ENCODE peak calls at places on chromosome 15, in five cellular contexts. A is kidney epithelial cell, H is AG04449, D is AG10803, T is A549. P is an unnamed sample.

GRCh38 chr15:48967336-48967735 is 3.6 kb upstream of the SHC4 start:
- DNase-seq in A (no peak), H (no peak), D (no peak), T (no peak), P (no peak)

GRCh38 chr15:66294932-66295235 is 1.5 kb downstream of the DIS3L start:
- DNase-seq in A (no peak), H (peak; percentile 10), D (no peak), T (no peak), P (no peak)

GRCh38 chr15:86743283-86743903 is 663.7 kb downstream of the AGBL1 start:
- DNase-seq in A (no peak), H (no peak), D (no peak), T (peak; percentile 68), P (no peak)

GRCh38 chr15:23052522-23052921 is 13.2 kb upstream of the TUBGCP5 start:
- DNase-seq in A (no peak), H (no peak), D (no peak), T (no peak), P (no peak)

GRCh38 chr15:69031013-69032001 is 16.8 kb downstream of the NOX5 start:
- DNase-seq in A (peak; percentile 31), H (no peak), D (peak; percentile 25), T (peak; percentile 82), P (no peak)

GRCh38 chr15:81752974-81753373 is 292.8 kb downstream of the MEX3B start:
- DNase-seq in A (no peak), H (no peak), D (no peak), T (no peak), P (no peak)

GRCh38 chr15:60854858-60855568 is 374.1 kb downstream of the RORA start:
- DNase-seq in A (no peak), H (no peak), D (no peak), T (no peak), P (peak; percentile 45)

GRCh38 chr15:56496635-56497034 is 31.7 kb upstream of the MNS1 start:
- DNase-seq in A (peak; percentile 31), H (peak; percentile 14), D (peak; percentile 80), T (peak; percentile 75), P (peak; percentile 52)

GRCh38 chr15:58762731-58763130 is 8.4 kb upstream of the MINDY2 start:
- DNase-seq in A (no peak), H (no peak), D (no peak), T (no peak), P (no peak)

GRCh38 chr15:45181491-45182285 is 6.1 kb downstream of the SHF start:
- DNase-seq in A (no peak), H (no peak), D (no peak), T (no peak), P (no peak)

GRCh38 chr15:71374607-71375352 is 259.5 kb downstream of the THSD4 start:
- DNase-seq in A (no peak), H (no peak), D (peak; percentile 36), T (no peak), P (no peak)

GRCh38 chr15:68208136-68208535 is 3.0 kb upstream of the CALML4 start:
- DNase-seq in A (no peak), H (no peak), D (no peak), T (no peak), P (no peak)

GRCh38 chr15:60674704-60675405 is 195.9 kb upstream of the ICE2 start:
- DNase-seq in A (no peak), H (no peak), D (peak; percentile 20), T (no peak), P (no peak)

GRCh38 chr15:77616072-77616471 is 16.6 kb downstream of the LINGO1 start:
- DNase-seq in A (no peak), H (no peak), D (no peak), T (no peak), P (no peak)

GRCh38 chr15:48367483-48367882 is 36.3 kb downstream of the DUT start:
- DNase-seq in A (no peak), H (no peak), D (peak; percentile 53), T (no peak), P (no peak)

GRCh38 chr15:39801641-39802309 is 19.1 kb upstream of the FSIP1 start:
- DNase-seq in A (no peak), H (no peak), D (no peak), T (peak; percentile 48), P (no peak)

GRCh38 chr15:70870066-70870465 is 16.1 kb upstream of the LARP6 start:
- DNase-seq in A (no peak), H (no peak), D (peak; percentile 88), T (no peak), P (no peak)

GRCh38 chr15:35448294-35448693 is 97.7 kb downstream of the DPH6 start:
- DNase-seq in A (no peak), H (no peak), D (no peak), T (no peak), P (no peak)
- TF ChIP-seq CTCF in A (no peak), H (no peak), D (no peak), T (no peak), P (no peak)

DNA sequence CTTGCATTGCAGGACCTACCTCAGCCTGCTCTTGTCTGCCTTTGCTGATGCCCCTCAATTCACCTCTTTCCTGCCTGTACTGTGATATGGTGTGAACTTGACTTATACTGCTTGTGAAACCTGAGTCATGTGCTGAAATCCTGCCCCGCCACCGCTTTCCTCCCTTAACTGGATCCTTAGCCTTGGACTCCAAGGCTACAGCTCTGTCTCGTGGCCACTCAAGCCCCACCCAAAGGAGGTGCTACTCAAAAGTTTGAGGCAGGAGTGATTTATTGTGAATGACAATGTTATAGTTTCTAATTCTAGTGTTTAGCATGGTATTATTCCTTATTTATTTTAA is 56.1 kb downstream of the MYZAP start:
- DNase-seq in A (no peak), H (no peak), D (no peak), T (no peak), P (peak; percentile 73)
- H3K4me3 ChIP-seq in A (no peak overlapping the region), H (no peak overlapping the region), D (no peak overlapping the region), T (no peak overlapping the region), P (no peak overlapping the region)

GRCh38 chr15:64092864-64093626 is 593 bp downstream of the CIAO2A start:
- DNase-seq in A (no peak), H (no peak), D (peak; percentile 66), T (peak; percentile 61), P (no peak)

GRCh38 chr15:64089553-64090280 is 3.9 kb downstream of the CIAO2A start:
- DNase-seq in A (no peak), H (no peak), D (no peak), T (no peak), P (no peak)

GRCh38 chr15:64093627-64094417 is at the start of gene CIAO2A:
- DNase-seq in A (peak; percentile 99), H (peak; percentile 90), D (peak; percentile 98), T (peak; percentile 100), P (peak; percentile 94)

GRCh38 chr15:64090527-64090926 is 3.1 kb downstream of the CIAO2A start:
- DNase-seq in A (no peak), H (no peak), D (no peak), T (no peak), P (no peak)

GRCh38 chr15:64092075-64092820 is 1.4 kb downstream of the CIAO2A start:
- DNase-seq in A (no peak), H (no peak), D (no peak), T (peak; percentile 44), P (no peak)
- TF ChIP-seq CTCF in A (no peak), H (no peak), D (no peak), T (peak; percentile 19), P (no peak)

GRCh38 chr15:84658080-84658787 is at the start of gene NMB:
- DNase-seq in A (no peak), H (no peak), D (peak; percentile 69), T (peak; percentile 89), P (peak; percentile 50)
- H3K4me3 ChIP-seq in A (peak within 1 kb of the TSS; percentile 47), H (peak within 1 kb of the TSS; percentile 57), D (peak within 1 kb of the TSS; percentile 64), T (peak within 1 kb of the TSS; percentile 47), P (peak within 1 kb of the TSS; percentile 53)

GRCh38 chr15:78811825-78812183 is 540 bp upstream of the ADAMTS7 start:
- DNase-seq in A (no peak), H (no peak), D (no peak), T (no peak), P (no peak)
- TF ChIP-seq CTCF in A (no peak), H (no peak), D (no peak), T (peak; percentile 20), P (no peak)

GRCh38 chr15:78620839-78621421 is at the start of gene CHRNA3:
- DNase-seq in A (no peak), H (no peak), D (no peak), T (no peak), P (no peak)

GRCh38 chr15:78618064-78618463 is 2.7 kb downstream of the CHRNA3 start:
- DNase-seq in A (no peak), H (no peak), D (no peak), T (no peak), P (no peak)

GRCh38 chr15:78620021-78620838 is 566 bp downstream of the CHRNA3 start:
- DNase-seq in A (no peak), H (no peak), D (no peak), T (peak; percentile 69), P (no peak)

GRCh38 chr15:78618490-78618934 is 2.3 kb downstream of the CHRNA3 start:
- DNase-seq in A (peak; percentile 21), H (peak; percentile 52), D (peak; percentile 94), T (peak; percentile 89), P (peak; percentile 80)

GRCh38 chr15:78619022-78619950 is 1.5 kb downstream of the CHRNA3 start:
- DNase-seq in A (no peak), H (no peak), D (no peak), T (no peak), P (no peak)
- H3K4me3 ChIP-seq in A (no peak overlapping the region), H (no peak overlapping the region), D (no peak overlapping the region), T (no peak overlapping the region), P (peak overlapping the region; percentile 48)

GRCh38 chr15:101266787-101267186 is 10.5 kb downstream of the SELENOS start:
- DNase-seq in A (no peak), H (no peak), D (no peak), T (no peak), P (no peak)

GRCh38 chr15:101266034-101266433 is 11.3 kb downstream of the SELENOS start:
- DNase-seq in A (no peak), H (no peak), D (peak; percentile 89), T (no peak), P (no peak)

GRCh38 chr15:101267320-101268104 is 9.8 kb downstream of the SELENOS start:
- DNase-seq in A (no peak), H (peak; percentile 31), D (peak; percentile 99), T (no peak), P (no peak)

GRCh38 chr15:101272584-101272983 is 4.7 kb downstream of the SELENOS start:
- DNase-seq in A (no peak), H (no peak), D (no peak), T (no peak), P (no peak)

DNA sequence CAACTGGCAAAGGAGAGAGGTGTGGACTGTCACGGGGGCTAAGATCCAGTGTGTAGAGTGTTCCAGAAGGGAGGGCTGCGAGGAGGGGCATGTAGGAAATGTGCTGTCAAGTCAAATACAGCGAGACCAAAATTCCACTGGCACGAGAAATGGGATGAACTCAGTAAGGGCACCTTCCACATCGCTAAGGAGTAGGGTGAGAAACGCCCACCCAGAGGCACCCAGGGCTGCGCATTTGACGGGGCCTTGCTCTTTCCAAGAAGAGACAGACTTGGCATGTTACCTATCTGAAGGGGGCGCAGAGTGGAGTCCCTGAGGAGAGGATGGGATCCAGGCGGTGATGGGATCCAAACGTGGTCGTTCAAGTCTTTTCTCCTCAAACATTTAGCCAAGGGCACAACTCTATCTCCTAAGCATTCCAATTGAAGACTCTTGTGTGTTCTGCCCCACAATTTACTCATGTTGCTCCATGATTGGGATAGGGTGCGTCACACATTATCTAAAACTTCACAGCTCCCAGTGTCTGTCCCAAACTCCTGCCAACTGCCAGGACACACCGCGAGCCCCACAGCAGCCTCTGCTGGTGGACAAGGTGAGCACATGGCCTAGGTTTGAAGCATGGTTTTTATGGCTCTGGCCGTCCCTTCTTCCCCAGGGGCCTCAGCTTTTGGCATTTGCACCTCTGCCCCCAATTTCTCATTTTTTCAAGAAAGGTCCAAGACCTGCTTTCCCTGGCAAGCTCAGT is 7.6 kb downstream of the SELENOS start:
- DNase-seq in A (no peak), H (no peak), D (no peak), T (peak; percentile 53), P (no peak)
- TF ChIP-seq CTCF in A (peak; percentile 32), H (peak; percentile 39), D (peak; percentile 47), T (peak; percentile 35), P (peak; percentile 55)

P was measured in retinal pigment epithelial cell.